ENCODE peak calls at places on chromosome 6, in five cellular contexts. U is osteoblast, S is psoas muscle, Z is colonic mucosa, D is mesenchymal stem cell. X is an unnamed sample.

GRCh38 chr6:144485531-144485930 is 200.4 kb downstream of the UTRN start:
- DNase-seq in Z (no peak), U (no peak), S (no peak), D (peak), X (no peak)

GRCh38 chr6:162184465-162184864 is 543.1 kb downstream of the PRKN start:
- DNase-seq in U (no peak), D (no peak), Z (no peak), S (no peak), X (no peak)

GRCh38 chr6:73519943-73520687 is 717 bp downstream of the EEF1A1 start:
- DNase-seq in U (peak), Z (peak), D (peak), S (peak), X (peak)

GRCh38 chr6:26033942-26034354 is 53.3 kb upstream of the HFE start:
- DNase-seq in D (no peak), U (no peak), S (peak), Z (no peak), X (no peak)

GRCh38 chr6:36985384-36985962 is 523 bp downstream of the MTCH1 start:
- DNase-seq in D (no peak), S (no peak), U (no peak), Z (peak), X (no peak)

GRCh38 chr6:2020909-2021308 is 224.5 kb downstream of the GMDS start:
- DNase-seq in U (no peak), S (no peak), D (no peak), Z (no peak), X (no peak)

GRCh38 chr6:41939091-41939847 is 2.3 kb downstream of the CCND3 start:
- DNase-seq in S (peak), U (peak), D (peak), Z (no peak), X (no peak)

GRCh38 chr6:77015350-77015749 is 447.9 kb downstream of the HTR1B start:
- DNase-seq in S (no peak), D (peak), Z (no peak), U (no peak), X (no peak)

GRCh38 chr6:3946779-3947178 is 97.6 kb downstream of the FAM50B start:
- DNase-seq in U (no peak), D (no peak), S (no peak), Z (no peak), X (no peak)

GRCh38 chr6:35214869-35215664 is 1.3 kb downstream of the SCUBE3 start:
- DNase-seq in Z (no peak), D (no peak), S (no peak), U (peak), X (no peak)

GRCh38 chr6:150373260-150373701 is 4.5 kb downstream of the IYD start:
- DNase-seq in Z (no peak), S (no peak), D (no peak), U (peak), X (no peak)

GRCh38 chr6:159012201-159012600 is 12.2 kb upstream of the RSPH3 start:
- DNase-seq in D (peak), Z (no peak), S (no peak), U (no peak), X (no peak)

GRCh38 chr6:37648465-37649330 is 49.0 kb downstream of the MDGA1 start:
- DNase-seq in U (peak), Z (peak), D (peak), S (no peak), X (no peak)

GRCh38 chr6:84568971-84569370 is 195.4 kb downstream of the TBX18 start:
- DNase-seq in D (peak), Z (no peak), U (no peak), S (no peak), X (no peak)

GRCh38 chr6:111939902-111940301 is 66.7 kb upstream of the FYN start:
- DNase-seq in D (no peak), S (no peak), Z (no peak), U (no peak), X (no peak)

GRCh38 chr6:32203435-32204267 is 11.2 kb upstream of the GPSM3 start:
- DNase-seq in S (no peak), D (no peak), U (no peak), Z (no peak), X (no peak)

GRCh38 chr6:44221291-44221960 is 2.0 kb upstream of the SLC29A1 start:
- DNase-seq in Z (peak), S (peak), U (peak), D (peak), X (peak)

GRCh38 chr6:42367353-42368011 is 84.2 kb downstream of the TRERF1 start:
- DNase-seq in D (peak), U (no peak), S (no peak), Z (no peak), X (no peak)

GRCh38 chr6:30889921-30890645 is 5.8 kb downstream of the DDR1 start:
- DNase-seq in U (peak), D (no peak), S (no peak), Z (no peak), X (no peak)

GRCh38 chr6:168107191-168107940 is 28.4 kb upstream of the FRMD1 start:
- DNase-seq in D (no peak), S (peak), U (peak), Z (no peak), X (no peak)

GRCh38 chr6:129475477-129476247 is 234.3 kb downstream of the ARHGAP18 start:
- DNase-seq in U (no peak), Z (no peak), S (no peak), D (no peak), X (no peak)

GRCh38 chr6:27078734-27079357 is 168.7 kb upstream of the PRSS16 start:
- DNase-seq in U (peak), D (peak), Z (peak), S (no peak), X (no peak)

GRCh38 chr6:107026965-107027364 is 1.0 kb upstream of the MTRES1 start:
- DNase-seq in D (no peak), Z (no peak), S (no peak), U (no peak), X (no peak)

GRCh38 chr6:48032156-48032555 is 78.8 kb downstream of the PTCHD4 start:
- DNase-seq in Z (no peak), U (peak), D (peak), S (no peak), X (no peak)

GRCh38 chr6:78599526-78599925 is 267.8 kb upstream of the IRAK1BP1 start:
- DNase-seq in D (peak), Z (no peak), S (no peak), U (no peak), X (no peak)

GRCh38 chr6:106702451-106703110 is 73.2 kb downstream of the QRSL1 start:
- DNase-seq in D (no peak), Z (peak), S (no peak), U (no peak), X (no peak)

GRCh38 chr6:127120109-127120786 is 1.8 kb downstream of the RSPO3 start:
- DNase-seq in Z (no peak), D (no peak), S (peak), U (peak), X (no peak)

GRCh38 chr6:142954844-142955243 is 9.9 kb upstream of the HIVEP2 start:
- DNase-seq in S (no peak), U (no peak), Z (no peak), D (no peak), X (no peak)

GRCh38 chr6:11363881-11364576 is 131.6 kb upstream of the NEDD9 start:
- DNase-seq in D (peak), U (no peak), Z (no peak), S (no peak), X (no peak)

GRCh38 chr6:105320766-105321165 is 82.1 kb downstream of the PREP start:
- DNase-seq in D (no peak), U (no peak), Z (no peak), S (no peak), X (no peak)

GRCh38 chr6:117829594-117830319 is 77.3 kb upstream of the SLC35F1 start:
- DNase-seq in U (no peak), S (no peak), Z (no peak), D (peak), X (no peak)

GRCh38 chr6:108484016-108484415 is 76.7 kb upstream of the FOXO3 start:
- DNase-seq in U (no peak), D (no peak), Z (no peak), S (no peak), X (no peak)

GRCh38 chr6:20873425-20874190 is 339.4 kb downstream of the CDKAL1 start:
- DNase-seq in D (peak), U (no peak), S (no peak), Z (no peak), X (no peak)

GRCh38 chr6:111743859-111744692 is 129.2 kb downstream of the FYN start:
- DNase-seq in Z (no peak), S (no peak), D (no peak), U (peak), X (no peak)

GRCh38 chr6:168699631-168700315 is 258.8 kb downstream of the SMOC2 start:
- DNase-seq in D (no peak), U (no peak), Z (no peak), S (peak), X (no peak)

GRCh38 chr6:68710916-68711315 is 75.8 kb downstream of the ADGRB3 start:
- DNase-seq in D (no peak), U (no peak), Z (no peak), S (no peak), X (no peak)

GRCh38 chr6:16921399-16922110 is 160.3 kb upstream of the ATXN1 start:
- DNase-seq in S (no peak), U (no peak), D (peak), Z (no peak), X (no peak)

X was measured in cortex of kidney.